ENCODE peak calls at places on chromosomes 5 and 9, in four cellular contexts. B is mammary epithelial cell, P is H1, K is mesendoderm. U is an unnamed sample.
A peak's percentile ranks its signal among the peaks of the same experiment; 100 is the strongest.

GRCh38 chr9:136533775-136534157 is 12.1 kb downstream of the NOTCH1 start:
- DNase-seq in B (peak; percentile 57), P (no peak), K (no peak), U (no peak)

GRCh38 chr9:6098431-6098830 is 83.0 kb upstream of the RANBP6 start:
- DNase-seq in B (peak; percentile 84), P (no peak), K (no peak), U (no peak)

GRCh38 chr5:89351232-89351631 is 468.2 kb upstream of the MEF2C start:
- DNase-seq in B (peak; percentile 41), P (no peak), K (no peak), U (peak; percentile 9)

GRCh38 chr9:135087489-135087791 is at the start of gene OLFM1:
- DNase-seq in B (peak; percentile 51), P (peak; percentile 46), K (peak; percentile 84), U (peak; percentile 75)

GRCh38 chr5:172453986-172454354 is 355 bp downstream of the SH3PXD2B start:
- DNase-seq in B (peak; percentile 16), P (no peak), K (peak; percentile 76), U (peak; percentile 66)

GRCh38 chr9:104177003-104177611 is 83.0 kb downstream of the SMC2 start:
- DNase-seq in B (peak; percentile 32), P (no peak), K (peak; percentile 26), U (peak; percentile 25)

GRCh38 chr9:93225417-93225816 is 41.5 kb downstream of the WNK2 start:
- DNase-seq in B (no peak), P (no peak), K (no peak), U (no peak)

GRCh38 chr5:100407053-100407452 is 128.1 kb upstream of the FAM174A start:
- DNase-seq in B (no peak), P (no peak), K (no peak), U (no peak)

GRCh38 chr5:176597417-176598389 is 12.3 kb downstream of the GPRIN1 start:
- DNase-seq in B (no peak), P (no peak), K (peak; percentile 53), U (no peak)

GRCh38 chr5:93100433-93100832 is 480.6 kb downstream of the NR2F1-AS1 start:
- DNase-seq in B (peak; percentile 23), P (no peak), K (no peak), U (no peak)

GRCh38 chr5:149345147-149345891 is at the start of gene GRPEL2:
- DNase-seq in B (peak; percentile 95), P (peak; percentile 86), K (peak; percentile 99), U (peak; percentile 99)

GRCh38 chr5:115857621-115858349 is 16.1 kb downstream of the AP3S1 start:
- DNase-seq in B (peak; percentile 61), P (no peak), K (peak; percentile 48), U (peak; percentile 73)

GRCh38 chr9:93132287-93132927 is 1.6 kb downstream of the NINJ1 start:
- DNase-seq in B (peak; percentile 59), P (no peak), K (no peak), U (peak; percentile 65)

GRCh38 chr5:174843263-174844250 is 119.2 kb downstream of the MSX2 start:
- DNase-seq in B (no peak), P (peak; percentile 25), K (peak; percentile 90), U (peak; percentile 54)

GRCh38 chr5:126577415-126577814 is 17.6 kb downstream of the ALDH7A1 start:
- DNase-seq in B (no peak), P (no peak), K (no peak), U (no peak)

GRCh38 chr9:127537014-127537413 is 75.1 kb upstream of the STXBP1 start:
- DNase-seq in B (no peak), P (no peak), K (no peak), U (peak; percentile 55)

GRCh38 chr5:107275333-107275732 is 395.4 kb downstream of the EFNA5 start:
- DNase-seq in B (no peak), P (no peak), K (no peak), U (no peak)

GRCh38 chr9:2134391-2134790 is 119.2 kb downstream of the SMARCA2 start:
- DNase-seq in B (no peak), P (no peak), K (peak; percentile 51), U (no peak)

GRCh38 chr9:14438232-14438966 is 124.5 kb upstream of the NFIB start:
- DNase-seq in B (no peak), P (no peak), K (no peak), U (no peak)

GRCh38 chr9:133731876-133732321 is 6.3 kb downstream of the SARDH start:
- DNase-seq in B (peak; percentile 21), P (no peak), K (peak; percentile 84), U (peak; percentile 34)

GRCh38 chr5:135329101-135329912 is 69.7 kb downstream of the MACROH2A1 start:
- DNase-seq in B (no peak), P (no peak), K (no peak), U (no peak)

GRCh38 chr9:73643379-73644013 is 491.8 kb downstream of the ANXA1 start:
- DNase-seq in B (peak; percentile 90), P (no peak), K (peak; percentile 28), U (peak; percentile 48)

GRCh38 chr5:76579166-76579765 is 43.9 kb downstream of the F2RL2 start:
- DNase-seq in B (peak; percentile 76), P (no peak), K (no peak), U (no peak)

GRCh38 chr9:11928871-11929321 is 764.3 kb upstream of the TYRP1 start:
- DNase-seq in B (no peak), P (no peak), K (no peak), U (no peak)

GRCh38 chr9:127578952-127579853 is 32.9 kb upstream of the STXBP1 start:
- DNase-seq in B (peak; percentile 98), P (no peak), K (peak; percentile 90), U (peak; percentile 97)

GRCh38 chr5:756865-757345 is 27.6 kb downstream of the ZDHHC11B start:
- DNase-seq in B (no peak), P (no peak), K (peak; percentile 38), U (no peak)

GRCh38 chr9:115278241-115279035 is 160.5 kb upstream of the TNC start:
- DNase-seq in B (no peak), P (no peak), K (peak; percentile 22), U (no peak)

GRCh38 chr5:115309751-115310370 is 13.4 kb upstream of the CCDC112 start:
- DNase-seq in B (peak; percentile 43), P (no peak), K (peak; percentile 40), U (peak; percentile 82)

GRCh38 chr5:56012281-56012963 is 17.7 kb upstream of the IL6ST start:
- DNase-seq in B (peak; percentile 60), P (no peak), K (no peak), U (no peak)

DNA sequence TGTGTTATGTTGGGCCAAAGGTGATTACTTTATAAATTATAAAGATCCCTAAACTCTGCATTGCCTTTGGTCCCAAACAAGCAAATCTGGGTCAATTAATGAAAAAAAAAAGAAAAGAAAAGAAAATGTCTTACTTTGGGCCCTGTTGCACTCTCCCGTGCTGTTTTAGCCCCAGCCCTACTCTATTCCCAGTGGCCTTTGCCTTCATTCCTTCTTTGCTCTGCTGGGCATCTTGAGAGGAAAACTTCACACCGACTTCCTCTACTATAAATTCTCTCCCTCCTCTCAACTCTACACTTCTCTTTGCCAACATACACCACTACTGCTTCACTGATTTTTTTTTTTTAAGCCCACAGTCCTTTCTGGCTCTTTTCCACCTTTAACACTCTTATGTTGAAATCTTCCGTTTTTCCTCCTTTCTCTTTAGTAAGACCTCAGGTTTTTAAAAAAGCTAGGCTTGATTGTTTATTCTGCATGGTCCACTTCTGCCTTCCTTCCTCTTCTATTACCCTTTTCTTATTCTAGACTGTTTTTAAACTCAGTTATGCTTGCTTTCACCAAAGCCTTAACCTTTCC is 4.5 kb upstream of the MSMP start:
- DNase-seq in B (no peak), P (no peak), K (no peak), U (no peak)
- H3K9ac ChIP-seq in B (no peak overlapping the region), P (no peak overlapping the region), K (no peak overlapping the region), U (peak overlapping the region; percentile 53)

GRCh38 chr5:180070726-180071417 is 687 bp downstream of the RNF130 start:
- DNase-seq in B (peak; percentile 64), P (no peak), K (peak; percentile 73), U (peak; percentile 73)

GRCh38 chr5:180072556-180072955 is 997 bp upstream of the RNF130 start:
- DNase-seq in B (no peak), P (no peak), K (no peak), U (no peak)

GRCh38 chr5:180072256-180072548 is 643 bp upstream of the RNF130 start:
- DNase-seq in B (no peak), P (no peak), K (no peak), U (no peak)

GRCh38 chr5:180069589-180070247 is 1.8 kb downstream of the RNF130 start:
- DNase-seq in B (no peak), P (no peak), K (peak; percentile 81), U (peak; percentile 67)

DNA sequence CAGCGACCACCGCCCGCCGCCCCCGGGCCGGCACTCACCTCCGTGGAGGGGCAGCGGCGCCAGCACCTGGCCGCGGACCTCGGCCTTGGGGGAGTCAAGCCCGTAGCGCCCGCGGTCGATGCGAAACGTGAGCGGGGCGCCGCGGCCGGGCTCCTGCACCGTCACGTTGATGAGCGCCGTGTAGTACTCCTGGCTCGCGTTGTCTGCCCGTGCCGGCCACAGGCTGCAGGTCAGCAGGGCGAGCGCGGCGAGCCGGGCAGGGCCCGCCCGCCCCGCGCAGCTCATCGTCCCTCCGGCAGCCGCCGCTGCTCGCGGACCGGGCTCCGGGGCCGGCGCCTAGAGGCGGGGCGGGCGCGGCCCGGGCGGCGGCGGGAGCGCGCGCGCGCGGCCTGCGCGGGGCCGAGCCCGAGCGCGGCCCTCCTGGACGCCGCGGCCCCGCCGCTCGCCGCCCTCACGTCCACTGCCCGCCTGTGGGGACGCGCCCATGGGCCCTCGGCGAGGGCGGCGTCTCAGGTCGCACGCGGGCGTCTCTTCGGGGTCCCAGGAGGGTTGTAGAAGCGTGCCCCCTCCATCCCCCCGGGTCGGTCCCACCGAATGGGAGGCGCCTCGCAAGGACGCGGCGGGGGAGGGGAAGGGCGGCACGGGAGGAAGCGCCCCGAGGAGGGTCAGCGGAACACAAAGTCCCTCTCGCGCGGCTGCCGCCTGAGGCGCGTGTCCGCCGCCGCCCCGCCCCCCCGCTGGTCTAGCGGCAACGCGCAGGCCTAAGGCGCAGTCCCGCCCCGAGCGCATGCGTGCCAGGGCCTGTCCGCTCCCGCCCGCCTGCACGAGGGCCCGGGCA is at the start of gene RNF130:
- DNase-seq in B (peak; percentile 90), P (no peak), K (peak; percentile 95), U (peak; percentile 98)
- H3K4me3 ChIP-seq in B (peak within 1 kb of the TSS; percentile 62), P (peak within 1 kb of the TSS; percentile 93), K (peak within 1 kb of the TSS; percentile 79), U (peak within 1 kb of the TSS; percentile 86)

GRCh38 chr5:33852327-33852726 is 39.5 kb downstream of the ADAMTS12 start:
- DNase-seq in B (no peak), P (no peak), K (no peak), U (peak; percentile 80)
- H3K9ac ChIP-seq in B (no peak overlapping the region), P (no peak overlapping the region), K (no peak overlapping the region), U (peak overlapping the region; percentile 57)

GRCh38 chr9:120711354-120711753 is 2.9 kb downstream of the MEGF9 start:
- DNase-seq in B (no peak), P (no peak), K (no peak), U (peak; percentile 28)

GRCh38 chr9:120713257-120714087 is 798 bp downstream of the MEGF9 start:
- DNase-seq in B (peak; percentile 17), P (no peak), K (no peak), U (peak; percentile 47)

GRCh38 chr9:120714088-120714845 is at the start of gene MEGF9:
- DNase-seq in B (peak; percentile 97), P (peak; percentile 84), K (peak; percentile 98), U (peak; percentile 99)

GRCh38 chr9:120711841-120712538 is 2.3 kb downstream of the MEGF9 start:
- DNase-seq in B (peak; percentile 46), P (no peak), K (no peak), U (no peak)

DNA sequence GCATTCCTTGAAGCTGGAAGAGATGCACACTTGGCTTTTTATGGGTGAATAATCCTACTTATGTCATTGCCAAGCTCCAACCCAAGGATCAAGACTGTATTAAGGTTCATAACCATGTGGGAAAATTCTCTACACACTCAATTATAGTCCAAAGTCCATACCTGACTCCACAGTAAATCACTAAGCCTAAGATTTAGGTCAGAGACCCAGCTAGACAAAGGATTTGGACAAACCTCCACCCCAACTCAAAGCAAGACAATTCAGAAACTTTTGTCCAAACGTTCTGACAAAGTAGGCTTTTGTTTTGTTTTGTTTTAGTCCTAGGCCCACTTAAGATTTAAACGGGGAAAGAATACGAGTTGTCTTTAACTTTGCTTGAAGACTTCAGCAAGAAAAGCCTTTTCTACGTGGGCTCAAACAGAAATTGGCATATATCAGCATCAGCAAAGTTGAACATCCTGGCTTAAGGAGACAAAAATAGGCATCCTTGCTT is 1.7 kb downstream of the MEGF9 start:
- DNase-seq in B (no peak), P (no peak), K (no peak), U (no peak)
- H3K4me3 ChIP-seq in B (peak overlapping the region; percentile 85), P (no peak overlapping the region), K (no peak overlapping the region), U (peak overlapping the region; percentile 83)

U was measured in adipocyte.